ENCODE peak calls at places on chromosomes 11 and 22, in eight cellular contexts. Z is HCT116, U is HepG2, D is A549, W is SK-N-SH, Y is GM23338, R is GM12878, T is Panc1. L is an unnamed sample.

GRCh38 chr11:117658809-117659208 is 138.2 kb downstream of the DSCAML1 start:
- DNase-seq in T (no peak), U (no peak), D (no peak), Y (no peak), R (no peak), Z (no peak), W (no peak), L (no peak)

GRCh38 chr11:27440090-27440489 is 32.5 kb downstream of the LGR4 start:
- DNase-seq in Y (no peak), Z (no peak), R (no peak), D (no peak), W (no peak), T (no peak), U (no peak), L (no peak)

GRCh38 chr11:33376331-33377099 is 119.3 kb downstream of the HIPK3 start:
- DNase-seq in Y (peak; percentile 73), U (no peak), T (no peak), R (no peak), Z (no peak), D (no peak), W (peak; percentile 85), L (no peak)

GRCh38 chr11:31655483-31655882 is 145.9 kb downstream of the ELP4 start:
- DNase-seq in D (peak; percentile 60), R (no peak), T (no peak), U (peak; percentile 82), W (no peak), Z (peak; percentile 84), Y (no peak), L (no peak)

GRCh38 chr11:85809881-85810280 is 1.1 kb downstream of the SYTL2 start:
- DNase-seq in U (peak; percentile 9), D (peak; percentile 32), Z (no peak), W (peak; percentile 64), R (no peak), T (no peak), Y (peak; percentile 54), L (no peak)

GRCh38 chr11:10351768-10352641 is 47.1 kb downstream of the ADM start:
- DNase-seq in W (peak; percentile 38), Y (peak; percentile 99), Z (no peak), T (peak; percentile 81), R (no peak), D (peak; percentile 59), U (peak; percentile 89), L (no peak)

GRCh38 chr11:27310182-27310581 is 52.8 kb downstream of the CCDC34 start:
- DNase-seq in T (no peak), U (no peak), Z (no peak), R (no peak), Y (no peak), D (no peak), W (no peak), L (no peak)

GRCh38 chr22:20198527-20199319 is 47.9 kb upstream of the CCDC188 start:
- DNase-seq in Z (no peak), D (no peak), T (no peak), W (no peak), Y (no peak), R (no peak), U (no peak), L (no peak)

GRCh38 chr11:114085965-114086364 is 26.5 kb downstream of the ZBTB16 start:
- DNase-seq in T (no peak), U (no peak), D (no peak), Z (no peak), Y (no peak), R (no peak), W (no peak), L (no peak)

GRCh38 chr22:48756146-48757111 is 1071.2 kb downstream of the BRD1 start:
- DNase-seq in R (no peak), Z (no peak), D (peak; percentile 7), W (no peak), T (no peak), U (no peak), Y (no peak), L (no peak)

GRCh38 chr11:13868710-13869403 is 93.7 kb upstream of the SPON1 start:
- DNase-seq in R (no peak), Y (no peak), Z (peak; percentile 68), U (no peak), W (no peak), T (no peak), D (no peak), L (no peak)

GRCh38 chr11:71936825-71937224 is 8.0 kb downstream of the RNF121 start:
- DNase-seq in D (peak; percentile 75), U (no peak), R (no peak), Z (peak; percentile 16), W (peak; percentile 15), Y (no peak), T (no peak), L (no peak)

DNA sequence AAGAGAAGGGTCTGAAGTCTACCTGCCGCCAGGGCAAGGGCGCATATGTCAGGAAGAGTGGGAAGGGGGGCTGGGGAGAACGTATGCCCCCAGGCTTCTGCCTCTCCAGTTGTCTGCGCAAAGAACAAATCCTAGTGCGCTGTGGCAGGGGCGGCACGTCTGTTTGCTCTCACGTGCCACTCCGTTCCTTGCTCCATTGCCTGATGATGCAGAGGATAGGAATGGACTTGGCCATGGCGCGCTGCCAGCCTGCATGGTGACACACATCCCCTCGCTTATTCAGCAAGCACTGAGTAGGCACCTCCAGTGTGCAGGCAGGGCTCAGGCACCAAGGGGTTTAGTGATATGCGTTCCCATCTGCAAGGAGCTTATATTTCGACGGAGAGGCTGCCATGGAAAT is 45.4 kb upstream of the SLC22A12 start:
- DNase-seq in T (peak; percentile 67), R (no peak), D (peak; percentile 76), Y (no peak), Z (peak; percentile 69), U (no peak), W (no peak), L (no peak)
- TF ChIP-seq REST in T (no peak), R (no peak), D (no peak), Y (no peak), Z (no peak), U (no peak), W (no peak), L (no peak)

GRCh38 chr11:125057370-125058060 is 5.6 kb upstream of the SLC37A2 start:
- DNase-seq in Y (no peak), T (no peak), W (no peak), R (no peak), U (no peak), Z (no peak), D (no peak), L (no peak)

GRCh38 chr11:125049393-125049792 is 13.7 kb upstream of the SLC37A2 start:
- DNase-seq in W (no peak), Y (no peak), R (no peak), U (no peak), Z (no peak), T (no peak), D (no peak), L (no peak)

GRCh38 chr11:125056931-125057330 is 6.2 kb upstream of the SLC37A2 start:
- DNase-seq in R (no peak), U (no peak), Z (no peak), D (no peak), T (no peak), Y (no peak), W (no peak), L (no peak)

GRCh38 chr11:125053167-125053566 is 9.9 kb upstream of the SLC37A2 start:
- DNase-seq in T (no peak), R (no peak), W (no peak), U (no peak), D (no peak), Y (no peak), Z (no peak), L (no peak)

GRCh38 chr11:125055107-125055715 is 7.9 kb upstream of the SLC37A2 start:
- DNase-seq in T (no peak), Y (no peak), U (no peak), Z (no peak), W (no peak), D (no peak), R (no peak), L (no peak)
- TF ChIP-seq CTCF in T (no peak), Y (no peak), U (no peak), Z (no peak), W (no peak), D (no peak), R (no peak), L (no peak)

DNA sequence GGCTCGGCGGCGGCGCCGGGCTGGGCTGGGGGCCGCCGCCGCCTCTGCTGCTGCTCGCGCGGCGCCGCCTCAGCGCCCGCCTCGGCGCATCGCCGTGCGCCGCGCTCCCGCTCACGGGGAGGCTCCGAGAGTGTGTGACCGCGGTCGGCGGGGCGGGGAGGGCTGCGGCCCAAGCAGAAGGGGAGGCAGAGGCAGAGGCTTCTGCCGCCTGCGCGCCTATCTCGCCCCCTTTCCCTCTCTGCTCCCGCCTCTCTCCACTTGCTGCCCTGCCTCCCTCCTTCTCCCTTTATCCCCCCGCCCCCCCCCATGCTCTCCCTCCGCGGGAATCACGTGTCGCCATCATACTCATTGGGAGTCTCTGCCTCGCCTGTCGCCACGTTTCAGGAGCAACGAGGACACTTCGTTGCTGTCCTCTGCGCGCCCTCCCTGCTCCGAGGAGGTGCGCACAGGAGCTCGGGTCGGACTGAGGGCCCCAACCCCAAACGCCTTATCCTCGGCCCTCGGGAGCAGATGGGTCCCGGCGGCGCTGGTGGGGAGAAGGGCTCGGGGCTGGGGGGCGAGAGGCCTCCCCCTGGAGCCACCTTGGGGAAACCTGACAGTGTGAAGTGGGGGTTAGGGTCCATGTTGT is at the start of gene GUCY1A2:
- DNase-seq in U (no peak), W (peak; percentile 62), D (peak; percentile 6), T (no peak), Y (peak; percentile 53), R (no peak), Z (no peak), L (no peak)
- TF ChIP-seq REST in U (no peak), W (peak; percentile 7), D (no peak), T (no peak), Y (peak; percentile 30), R (no peak), Z (no peak), L (no peak)

GRCh38 chr22:43228863-43229262 is 41.9 kb upstream of the TTLL12 start:
- DNase-seq in R (no peak), Y (no peak), U (no peak), T (no peak), D (no peak), Z (no peak), W (no peak), L (no peak)

GRCh38 chr22:43226368-43226979 is 39.5 kb upstream of the TTLL12 start:
- DNase-seq in U (peak; percentile 23), Y (peak; percentile 87), R (no peak), Z (no peak), D (no peak), T (no peak), W (peak; percentile 39), L (no peak)

GRCh38 chr22:43227231-43227630 is 40.3 kb upstream of the TTLL12 start:
- DNase-seq in D (no peak), Y (peak; percentile 20), W (peak; percentile 27), T (no peak), U (no peak), R (no peak), Z (no peak), L (no peak)

GRCh38 chr22:43230571-43230970 is 43.6 kb upstream of the TTLL12 start:
- DNase-seq in W (no peak), U (no peak), D (no peak), Z (no peak), Y (no peak), R (no peak), T (no peak), L (no peak)

DNA sequence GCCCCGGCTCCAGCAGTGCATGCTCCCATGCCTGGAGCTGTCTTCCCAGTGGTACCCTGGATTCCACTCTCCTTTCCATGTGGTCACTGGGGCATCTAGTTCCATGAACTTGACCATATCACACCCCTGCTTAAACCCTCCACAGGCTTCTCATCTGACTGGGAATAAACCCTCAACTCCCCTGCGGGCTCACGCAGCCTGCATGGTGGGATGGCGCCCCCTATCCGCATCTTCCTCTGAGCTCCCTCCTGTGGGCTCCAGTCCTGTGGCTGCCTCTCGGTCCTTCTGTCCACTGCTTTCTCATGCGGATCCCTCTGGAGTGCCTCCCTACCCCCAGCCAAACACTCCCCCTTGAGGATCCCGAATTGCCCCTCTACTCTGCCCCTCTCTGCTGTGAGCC is 41.4 kb upstream of the TTLL12 start:
- DNase-seq in D (peak; percentile 53), W (peak; percentile 51), U (no peak), Y (peak; percentile 88), R (no peak), T (no peak), Z (peak; percentile 10), L (no peak)
- TF ChIP-seq CTCF in D (peak; percentile 23), W (peak; percentile 33), U (peak; percentile 69), Y (peak; percentile 96), R (peak; percentile 23), T (no peak), Z (peak; percentile 71), L (peak; percentile 32)